ENCODE peak calls at places on chromosomes 4 and X, in six cellular contexts. One of them, this sample, is unnamed. For H3K4me1, the result is how much of the 10 kb centered on the place peaks cover.

GRCh38 chr4:7384003-7384928 is 50.5 kb downstream of the PSAPL1 start:
- DNase-seq in foreskin keratinocyte: no peak
- DNase-seq in DND-41: no peak
- DNase-seq in heart right ventricle: no peak
- DNase-seq in ovary: peak
- DNase-seq in NT2/D1: no peak
- DNase-seq in this sample: no peak

GRCh38 chrX:150690126-150690525 is 3.1 kb upstream of the MTMR1 start:
- DNase-seq in NT2/D1: no peak
- DNase-seq in heart right ventricle: no peak
- DNase-seq in DND-41: no peak
- DNase-seq in foreskin keratinocyte: peak
- DNase-seq in ovary: no peak
- DNase-seq in this sample: peak

GRCh38 chr4:8821151-8821950 is 50.3 kb downstream of the HMX1 start:
- DNase-seq in NT2/D1: no peak
- DNase-seq in heart right ventricle: no peak
- DNase-seq in DND-41: no peak
- DNase-seq in foreskin keratinocyte: no peak
- DNase-seq in ovary: no peak
- DNase-seq in this sample: no peak

GRCh38 chr4:14856076-14856926 is 146.0 kb upstream of the CPEB2 start:
- DNase-seq in NT2/D1: no peak
- DNase-seq in ovary: peak
- DNase-seq in heart right ventricle: peak
- DNase-seq in DND-41: no peak
- DNase-seq in foreskin keratinocyte: peak
- DNase-seq in this sample: peak

GRCh38 chr4:87128006-87128705 is 92.3 kb downstream of the KLHL8 start:
- DNase-seq in foreskin keratinocyte: no peak
- DNase-seq in NT2/D1: no peak
- DNase-seq in heart right ventricle: no peak
- DNase-seq in DND-41: no peak
- DNase-seq in ovary: no peak
- DNase-seq in this sample: no peak

GRCh38 chr4:182144621-182145359 is 98.4 kb upstream of the TENM3 start:
- DNase-seq in ovary: no peak
- DNase-seq in DND-41: no peak
- DNase-seq in foreskin keratinocyte: no peak
- DNase-seq in heart right ventricle: no peak
- DNase-seq in NT2/D1: no peak
- DNase-seq in this sample: peak

GRCh38 chrX:9928083-9928482 is 39.1 kb upstream of the CLDN34 start:
- DNase-seq in NT2/D1: peak
- DNase-seq in ovary: no peak
- DNase-seq in heart right ventricle: no peak
- DNase-seq in foreskin keratinocyte: no peak
- DNase-seq in DND-41: no peak
- DNase-seq in this sample: no peak

GRCh38 chr4:182593413-182593812 is 323.8 kb downstream of the DCTD start:
- DNase-seq in ovary: no peak
- DNase-seq in foreskin keratinocyte: no peak
- DNase-seq in NT2/D1: no peak
- DNase-seq in heart right ventricle: no peak
- DNase-seq in DND-41: no peak
- DNase-seq in this sample: no peak

GRCh38 chrX:105552395-105552794 is 269.9 kb upstream of the NRK start:
- DNase-seq in heart right ventricle: no peak
- DNase-seq in NT2/D1: no peak
- DNase-seq in DND-41: no peak
- DNase-seq in foreskin keratinocyte: peak
- DNase-seq in ovary: no peak
- DNase-seq in this sample: peak

GRCh38 chr4:102606261-102606660 is 105.1 kb downstream of the NFKB1 start:
- DNase-seq in DND-41: no peak
- DNase-seq in ovary: no peak
- DNase-seq in NT2/D1: no peak
- DNase-seq in heart right ventricle: no peak
- DNase-seq in foreskin keratinocyte: no peak
- DNase-seq in this sample: no peak

GRCh38 chr4:4899202-4899925 is 39.9 kb downstream of the MSX1 start:
- DNase-seq in heart right ventricle: no peak
- DNase-seq in NT2/D1: no peak
- DNase-seq in DND-41: no peak
- DNase-seq in ovary: no peak
- DNase-seq in foreskin keratinocyte: no peak
- DNase-seq in this sample: no peak

GRCh38 chr4:138184881-138185280 is 57.3 kb downstream of the SLC7A11 start:
- DNase-seq in DND-41: no peak
- DNase-seq in NT2/D1: no peak
- DNase-seq in ovary: no peak
- DNase-seq in foreskin keratinocyte: no peak
- DNase-seq in heart right ventricle: no peak
- DNase-seq in this sample: no peak

GRCh38 chrX:154494715-154495114 is 4.3 kb upstream of the SLC10A3 start:
- DNase-seq in NT2/D1: no peak
- DNase-seq in foreskin keratinocyte: no peak
- DNase-seq in ovary: no peak
- DNase-seq in DND-41: no peak
- DNase-seq in heart right ventricle: no peak
- DNase-seq in this sample: no peak

GRCh38 chrX:138710311-138710791 is 1.2 kb downstream of the FGF13 start:
- DNase-seq in DND-41: no peak
- DNase-seq in NT2/D1: no peak
- DNase-seq in foreskin keratinocyte: no peak
- DNase-seq in heart right ventricle: no peak
- DNase-seq in ovary: peak
- DNase-seq in this sample: no peak

GRCh38 chr4:21454831-21455230 is 493.7 kb downstream of the KCNIP4 start:
- DNase-seq in DND-41: no peak
- DNase-seq in NT2/D1: no peak
- DNase-seq in ovary: no peak
- DNase-seq in foreskin keratinocyte: no peak
- DNase-seq in heart right ventricle: no peak
- DNase-seq in this sample: no peak

GRCh38 chr4:108081251-108081650 is 87.5 kb downstream of the LEF1 start:
- DNase-seq in heart right ventricle: no peak
- DNase-seq in foreskin keratinocyte: no peak
- DNase-seq in ovary: no peak
- DNase-seq in NT2/D1: no peak
- DNase-seq in DND-41: no peak
- DNase-seq in this sample: no peak

GRCh38 chr4:82372502-82372873 is 1.3 kb downstream of the HNRNPD start:
- DNase-seq in DND-41: peak
- DNase-seq in NT2/D1: no peak
- DNase-seq in ovary: peak
- DNase-seq in heart right ventricle: peak
- DNase-seq in foreskin keratinocyte: no peak
- DNase-seq in this sample: peak

GRCh38 chrX:97672138-97672537 is 788.4 kb downstream of the RPA4 start:
- DNase-seq in NT2/D1: no peak
- DNase-seq in heart right ventricle: no peak
- DNase-seq in DND-41: no peak
- DNase-seq in ovary: no peak
- DNase-seq in foreskin keratinocyte: no peak
- DNase-seq in this sample: no peak

GRCh38 chr4:186228514-186228894 is 1.2 kb downstream of the KLKB1 start:
- DNase-seq in ovary: no peak
- DNase-seq in heart right ventricle: no peak
- DNase-seq in NT2/D1: no peak
- DNase-seq in foreskin keratinocyte: no peak
- DNase-seq in DND-41: no peak
- DNase-seq in this sample: no peak

GRCh38 chr4:15912236-15912635 is 26.3 kb downstream of the FGFBP1 start:
- DNase-seq in NT2/D1: no peak
- DNase-seq in heart right ventricle: no peak
- DNase-seq in DND-41: no peak
- DNase-seq in foreskin keratinocyte: peak
- DNase-seq in ovary: no peak
- DNase-seq in this sample: no peak

GRCh38 chrX:12771445-12772069 is 19.7 kb upstream of the PRPS2 start:
- DNase-seq in heart right ventricle: peak
- DNase-seq in ovary: no peak
- DNase-seq in foreskin keratinocyte: peak
- DNase-seq in NT2/D1: no peak
- DNase-seq in DND-41: peak
- DNase-seq in this sample: no peak

GRCh38 chr4:118988635-118988972 is 100.0 kb downstream of the SYNPO2 start:
- DNase-seq in foreskin keratinocyte: no peak
- DNase-seq in DND-41: no peak
- DNase-seq in heart right ventricle: no peak
- DNase-seq in NT2/D1: no peak
- DNase-seq in ovary: no peak
- DNase-seq in this sample: no peak

GRCh38 chrX:9662148-9662547 is 103.5 kb downstream of the GPR143 start:
- DNase-seq in foreskin keratinocyte: peak
- DNase-seq in DND-41: no peak
- DNase-seq in ovary: no peak
- DNase-seq in NT2/D1: no peak
- DNase-seq in heart right ventricle: no peak
- DNase-seq in this sample: no peak

GRCh38 chr4:76831475-76832390 is 66.2 kb downstream of the SOWAHB start:
- DNase-seq in foreskin keratinocyte: peak
- DNase-seq in ovary: no peak
- DNase-seq in NT2/D1: no peak
- DNase-seq in heart right ventricle: no peak
- DNase-seq in DND-41: no peak
- DNase-seq in this sample: no peak

GRCh38 chr4:40269133-40269532 is 66.0 kb upstream of the CHRNA9 start:
- DNase-seq in heart right ventricle: no peak
- DNase-seq in DND-41: no peak
- DNase-seq in ovary: no peak
- DNase-seq in NT2/D1: no peak
- DNase-seq in foreskin keratinocyte: no peak
- DNase-seq in this sample: no peak

GRCh38 chr4:56410247-56410646 is 23.0 kb upstream of the AASDH start:
- DNase-seq in DND-41: no peak
- DNase-seq in foreskin keratinocyte: peak
- DNase-seq in ovary: peak
- DNase-seq in heart right ventricle: peak
- DNase-seq in NT2/D1: peak
- DNase-seq in this sample: peak

GRCh38 chr4:115927382-115927781 is 814.0 kb upstream of the NDST4 start:
- DNase-seq in foreskin keratinocyte: peak
- DNase-seq in heart right ventricle: no peak
- DNase-seq in DND-41: no peak
- DNase-seq in ovary: no peak
- DNase-seq in NT2/D1: no peak
- DNase-seq in this sample: no peak

GRCh38 chrX:39903343-39903742 is 194.4 kb downstream of the BCOR start:
- DNase-seq in DND-41: no peak
- DNase-seq in ovary: no peak
- DNase-seq in NT2/D1: no peak
- DNase-seq in heart right ventricle: no peak
- DNase-seq in foreskin keratinocyte: peak
- DNase-seq in this sample: peak
- H3K4me1 ChIP-seq in DND-41: under half
- H3K4me1 ChIP-seq in ovary: under half
- H3K4me1 ChIP-seq in NT2/D1: under half
- H3K4me1 ChIP-seq in heart right ventricle: under half
- H3K4me1 ChIP-seq in foreskin keratinocyte: under half
- H3K4me1 ChIP-seq in this sample: under half

GRCh38 chrX:19629541-19629940 is 114.2 kb upstream of the MAP3K15 start:
- DNase-seq in heart right ventricle: no peak
- DNase-seq in DND-41: no peak
- DNase-seq in foreskin keratinocyte: no peak
- DNase-seq in ovary: no peak
- DNase-seq in NT2/D1: no peak
- DNase-seq in this sample: no peak
- H3K4me1 ChIP-seq in heart right ventricle: under half
- H3K4me1 ChIP-seq in DND-41: under half
- H3K4me1 ChIP-seq in foreskin keratinocyte: under half
- H3K4me1 ChIP-seq in ovary: under half
- H3K4me1 ChIP-seq in NT2/D1: under half
- H3K4me1 ChIP-seq in this sample: under half

DNA sequence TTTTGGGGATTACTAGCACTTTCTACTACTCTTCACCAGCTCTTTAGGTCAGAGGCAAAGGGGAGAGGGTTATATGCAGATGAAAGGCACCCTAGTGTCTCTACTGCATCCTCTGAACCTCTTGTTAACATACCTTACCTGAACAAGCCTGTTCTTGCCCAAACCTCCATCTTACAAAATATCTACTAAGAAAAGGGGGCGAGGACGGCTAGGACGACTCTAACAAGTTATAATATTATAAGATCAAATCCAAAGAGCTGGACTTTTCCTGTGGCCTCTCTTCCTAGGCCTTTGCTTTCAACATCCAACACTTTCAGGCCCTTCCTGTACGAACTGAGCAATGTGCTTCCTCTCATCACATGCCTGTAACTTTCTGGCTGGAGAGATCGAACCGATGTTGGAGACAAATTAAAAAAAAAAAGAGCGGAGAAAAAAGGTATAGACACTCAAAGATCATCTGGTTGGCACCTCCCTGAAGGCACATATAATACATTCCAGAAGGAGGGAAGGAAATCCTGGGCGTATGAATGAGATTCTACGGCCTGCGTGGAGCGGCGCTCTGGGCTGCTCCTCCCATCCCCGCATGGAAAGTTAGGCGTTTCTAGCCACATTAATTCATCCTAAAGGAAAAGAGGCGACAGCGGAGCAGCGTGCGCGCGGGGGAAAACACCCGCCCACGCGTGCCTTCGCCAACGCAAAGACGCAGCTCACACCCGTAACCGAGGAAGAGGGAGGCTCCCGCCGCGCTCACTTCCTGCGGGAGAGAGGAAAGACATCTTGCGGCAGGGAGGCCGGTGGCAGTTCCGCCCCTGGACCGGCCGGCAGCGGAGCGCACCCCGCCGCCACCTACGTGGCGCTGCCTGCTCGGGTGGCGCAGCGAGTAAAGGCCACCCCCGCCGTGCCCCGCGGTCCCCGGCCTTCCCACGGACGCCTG is 803 bp downstream of the PRDM5 start:
- DNase-seq in heart right ventricle: peak
- DNase-seq in foreskin keratinocyte: peak
- DNase-seq in NT2/D1: no peak
- DNase-seq in ovary: peak
- DNase-seq in DND-41: no peak
- DNase-seq in this sample: peak
- H3K4me1 ChIP-seq in heart right ventricle: under half
- H3K4me1 ChIP-seq in foreskin keratinocyte: under half
- H3K4me1 ChIP-seq in NT2/D1: under half
- H3K4me1 ChIP-seq in ovary: under half
- H3K4me1 ChIP-seq in DND-41: under half
- H3K4me1 ChIP-seq in this sample: under half

GRCh38 chr4:120724656-120725055 is 197.9 kb downstream of the PRDM5 start:
- DNase-seq in heart right ventricle: no peak
- DNase-seq in ovary: no peak
- DNase-seq in NT2/D1: no peak
- DNase-seq in DND-41: no peak
- DNase-seq in foreskin keratinocyte: peak
- DNase-seq in this sample: no peak
- H3K4me1 ChIP-seq in heart right ventricle: under half
- H3K4me1 ChIP-seq in ovary: under half
- H3K4me1 ChIP-seq in NT2/D1: under half
- H3K4me1 ChIP-seq in DND-41: under half
- H3K4me1 ChIP-seq in foreskin keratinocyte: under half
- H3K4me1 ChIP-seq in this sample: under half